ENCODE peak calls at places on chromosomes 4 and X, in nine cellular contexts. J is GM20000; F is GM19239; P is endodermal cell; I is smooth muscle cell of the brain vasculature; H is stimulated activated CD4-positive, alpha-beta T cell treated with anti-CD3 and anti-CD28 coated beads, Interleukin-15, amount 100 ng/mL, for 1 hour; G is MM.1S; Y is lower lobe of right lung; B is SHP77. A is an unnamed sample.

GRCh38 chrX:150360331-150360730 is 2.8 kb upstream of the MAMLD1 start:
- DNase-seq in F (no peak), P (peak), Y (no peak), J (no peak), G (no peak), I (no peak), B (no peak), H (no peak), A (no peak)

GRCh38 chr4:12852338-12853307 is 631.5 kb downstream of the RAB28 start:
- DNase-seq in Y (no peak), F (no peak), P (peak), H (no peak), B (peak), G (peak), J (peak), I (peak), A (peak)

GRCh38 chrX:88136328-88136727 is 610.7 kb upstream of the CPXCR1 start:
- DNase-seq in J (no peak), I (no peak), B (no peak), P (no peak), H (no peak), F (no peak), Y (no peak), G (no peak), A (no peak)

GRCh38 chrX:70527610-70528009 is 83.0 kb downstream of the DLG3 start:
- DNase-seq in G (peak), P (no peak), Y (no peak), B (no peak), I (no peak), F (no peak), J (no peak), H (no peak), A (no peak)

GRCh38 chr4:180710643-180711337 is 1532.4 kb upstream of the TENM3 start:
- DNase-seq in G (no peak), H (no peak), Y (no peak), F (no peak), J (no peak), I (no peak), B (no peak), P (no peak), A (no peak)

GRCh38 chr4:108425988-108426387 is 194.4 kb upstream of the RPL34 start:
- DNase-seq in P (no peak), H (no peak), G (no peak), Y (no peak), J (no peak), B (no peak), I (peak), F (no peak), A (no peak)

GRCh38 chr4:86498560-86499166 is 95.5 kb upstream of the PTPN13 start:
- DNase-seq in F (peak), P (no peak), Y (no peak), J (peak), I (no peak), G (peak), B (peak), H (no peak), A (peak)

GRCh38 chrX:155757366-155757765 is 123.8 kb upstream of the VAMP7 start:
- DNase-seq in F (no peak), G (no peak), P (no peak), Y (no peak), H (no peak), J (no peak), I (no peak), B (no peak), A (no peak)

GRCh38 chr4:93788712-93789111 is 39.8 kb upstream of the ATOH1 start:
- DNase-seq in B (no peak), J (peak), I (peak), F (no peak), G (peak), P (no peak), H (no peak), Y (no peak), A (peak)

GRCh38 chr4:159197260-159197884 is 94.5 kb downstream of the RAPGEF2 start:
- DNase-seq in F (no peak), I (no peak), G (no peak), B (no peak), J (no peak), P (no peak), H (no peak), Y (no peak), A (no peak)

GRCh38 chr4:167025651-167026050 is 208.6 kb downstream of the SPOCK3 start:
- DNase-seq in G (no peak), J (no peak), P (no peak), Y (no peak), F (no peak), H (no peak), I (no peak), B (no peak), A (no peak)

GRCh38 chrX:122220644-122221373 is 963.3 kb upstream of the GRIA3 start:
- DNase-seq in J (no peak), F (no peak), G (no peak), I (no peak), P (peak), B (no peak), H (no peak), Y (no peak), A (no peak)

GRCh38 chr4:181488926-181489325 is 754.3 kb upstream of the TENM3 start:
- DNase-seq in H (no peak), F (no peak), G (no peak), J (no peak), P (no peak), Y (no peak), B (no peak), I (no peak), A (no peak)

GRCh38 chr4:126986828-126987227 is 645.9 kb upstream of the INTU start:
- DNase-seq in J (no peak), I (no peak), H (no peak), F (no peak), Y (no peak), G (no peak), P (no peak), B (no peak), A (no peak)

GRCh38 chr4:99848576-99848975 is 31.9 kb downstream of the DAPP1 start:
- DNase-seq in G (peak), Y (no peak), H (no peak), F (no peak), P (no peak), I (no peak), B (no peak), J (peak), A (no peak)

GRCh38 chr4:96145671-96146070 is 305.8 kb downstream of the PDHA2 start:
- DNase-seq in Y (no peak), G (no peak), H (no peak), B (no peak), J (no peak), F (no peak), P (no peak), I (no peak), A (no peak)

GRCh38 chr4:159014896-159015295 is 88.0 kb upstream of the RAPGEF2 start:
- DNase-seq in G (no peak), H (no peak), P (no peak), B (no peak), F (no peak), Y (no peak), J (no peak), I (no peak), A (peak)

GRCh38 chr4:15100994-15101695 is 98.9 kb downstream of the CPEB2 start:
- DNase-seq in B (no peak), H (no peak), Y (no peak), J (no peak), G (no peak), I (no peak), F (no peak), P (no peak), A (no peak)

GRCh38 chr4:158170691-158171455 is 2.0 kb downstream of the GASK1B start:
- DNase-seq in B (no peak), P (peak), I (no peak), G (no peak), F (no peak), H (no peak), Y (peak), J (peak), A (peak)

GRCh38 chrX:71143508-71143907 is 1.1 kb upstream of the NLGN3 start:
- DNase-seq in F (no peak), G (no peak), Y (no peak), B (no peak), H (no peak), P (no peak), J (no peak), I (no peak), A (peak)

GRCh38 chrX:66731398-66731797 is 92.5 kb upstream of the EDA2R start:
- DNase-seq in H (no peak), P (no peak), Y (no peak), F (peak), G (peak), B (peak), J (peak), I (peak), A (peak)

GRCh38 chr4:152269448-152270191 is 266.3 kb downstream of the FBXW7 start:
- DNase-seq in P (no peak), B (no peak), J (no peak), H (no peak), Y (no peak), G (no peak), I (no peak), F (no peak), A (no peak)

GRCh38 chr4:140635606-140636005 is 66.8 kb upstream of the UCP1 start:
- DNase-seq in B (no peak), F (no peak), J (no peak), G (no peak), I (no peak), H (no peak), Y (peak), P (peak), A (no peak)

GRCh38 chrX:77668391-77669237 is 117.4 kb downstream of the ATRX start:
- DNase-seq in Y (no peak), H (no peak), J (no peak), I (no peak), F (no peak), G (no peak), B (no peak), P (no peak), A (peak)

GRCh38 chr4:39616651-39617050 is 22.0 kb downstream of the SMIM14 start:
- DNase-seq in Y (no peak), F (no peak), H (no peak), I (no peak), J (no peak), P (no peak), B (no peak), G (no peak), A (peak)

GRCh38 chr4:176238157-176238608 is 30.8 kb downstream of the ASB5 start:
- DNase-seq in G (no peak), J (no peak), I (peak), Y (no peak), H (no peak), P (no peak), B (no peak), F (no peak), A (peak)

GRCh38 chrX:44344194-44344593 is 722 bp upstream of the EFHC2 start:
- DNase-seq in G (peak), H (peak), Y (peak), P (peak), F (no peak), B (no peak), J (peak), I (no peak), A (no peak)

GRCh38 chr4:112853662-112854256 is 195.7 kb upstream of the ANK2 start:
- DNase-seq in J (no peak), B (no peak), H (no peak), F (no peak), P (no peak), I (no peak), G (no peak), Y (no peak), A (peak)

GRCh38 chr4:625631-626031 is 258 bp downstream of the PDE6B start:
- DNase-seq in H (no peak), G (no peak), I (no peak), J (no peak), Y (no peak), B (no peak), P (peak), F (no peak), A (no peak)

GRCh38 chr4:168900080-168900479 is 110.0 kb downstream of the CBR4 start:
- DNase-seq in G (no peak), F (no peak), Y (no peak), I (no peak), P (no peak), J (no peak), B (no peak), H (no peak), A (peak)

GRCh38 chrX:545488-545887 is 85.1 kb upstream of the SHOX start:
- DNase-seq in Y (no peak), I (no peak), G (no peak), F (no peak), P (no peak), H (no peak), J (no peak), B (no peak), A (peak)

GRCh38 chrX:74949717-74950116 is 24.5 kb upstream of the NEXMIF start:
- DNase-seq in H (no peak), P (no peak), F (no peak), I (no peak), B (no peak), G (no peak), J (no peak), Y (no peak), A (no peak)

GRCh38 chr4:37244583-37245390 is at the start of gene NWD2:
- DNase-seq in G (no peak), B (peak), Y (peak), P (peak), H (no peak), J (peak), F (no peak), I (no peak), A (no peak)

GRCh38 chr4:17781831-17782287 is 438 bp upstream of the FAM184B start:
- DNase-seq in I (no peak), B (no peak), J (no peak), F (no peak), Y (no peak), H (no peak), G (no peak), P (no peak), A (no peak)

GRCh38 chrX:56462389-56462788 is 101.0 kb upstream of the UBQLN2 start:
- DNase-seq in P (no peak), H (no peak), B (no peak), I (no peak), G (no peak), F (no peak), J (no peak), Y (no peak), A (no peak)

GRCh38 chrX:13520931-13521330 is 48.5 kb upstream of the EGFL6 start:
- DNase-seq in P (no peak), F (no peak), B (no peak), J (no peak), Y (no peak), H (no peak), I (no peak), G (no peak), A (peak)

GRCh38 chrX:12999422-12999821 is 24.5 kb downstream of the TMSB4X start:
- DNase-seq in P (no peak), I (no peak), H (no peak), F (no peak), Y (no peak), B (peak), G (peak), J (no peak), A (no peak)